ENCODE peak calls at places on chromosomes 13 and 19, in six cellular contexts. One of them, this sample, is unnamed. For H3K36me3 and H3K27me3, the result is how much of the 10 kb centered on the place peaks cover.

GRCh38 chr13:30577381-30577780 is 40.3 kb upstream of the USPL1 start:
- DNase-seq in HCT116: peak
- DNase-seq in breast epithelium: no peak
- DNase-seq in endothelial cell of umbilical vein: no peak
- DNase-seq in pancreas: no peak
- DNase-seq in upper lobe of right lung: no peak
- DNase-seq in this sample: no peak

GRCh38 chr13:40779796-40780285 is 8.9 kb upstream of the MRPS31 start:
- DNase-seq in HCT116: no peak
- DNase-seq in breast epithelium: no peak
- DNase-seq in endothelial cell of umbilical vein: no peak
- DNase-seq in pancreas: no peak
- DNase-seq in upper lobe of right lung: no peak
- DNase-seq in this sample: no peak

GRCh38 chr19:55247621-55248099 is 11.2 kb downstream of the PPP6R1 start:
- DNase-seq in HCT116: no peak
- DNase-seq in breast epithelium: peak
- DNase-seq in endothelial cell of umbilical vein: no peak
- DNase-seq in pancreas: no peak
- DNase-seq in upper lobe of right lung: peak
- DNase-seq in this sample: no peak

GRCh38 chr13:98439136-98439828 is 137.6 kb downstream of the STK24 start:
- DNase-seq in HCT116: no peak
- DNase-seq in breast epithelium: no peak
- DNase-seq in endothelial cell of umbilical vein: no peak
- DNase-seq in pancreas: no peak
- DNase-seq in upper lobe of right lung: no peak
- DNase-seq in this sample: no peak

GRCh38 chr19:55453861-55454260 is 7.6 kb downstream of the ISOC2 start:
- DNase-seq in HCT116: no peak
- DNase-seq in breast epithelium: no peak
- DNase-seq in endothelial cell of umbilical vein: no peak
- DNase-seq in pancreas: no peak
- DNase-seq in upper lobe of right lung: no peak
- DNase-seq in this sample: no peak

GRCh38 chr19:56423985-56424353 is 19.8 kb downstream of the ZNF583 start:
- DNase-seq in HCT116: no peak
- DNase-seq in breast epithelium: no peak
- DNase-seq in endothelial cell of umbilical vein: no peak
- DNase-seq in pancreas: no peak
- DNase-seq in upper lobe of right lung: no peak
- DNase-seq in this sample: no peak

GRCh38 chr13:26771796-26772195 is 11.2 kb upstream of the GPR12 start:
- DNase-seq in HCT116: no peak
- DNase-seq in breast epithelium: no peak
- DNase-seq in endothelial cell of umbilical vein: no peak
- DNase-seq in pancreas: no peak
- DNase-seq in upper lobe of right lung: no peak
- DNase-seq in this sample: no peak

GRCh38 chr19:16903347-16903746 is 14.5 kb downstream of the F2RL3 start:
- DNase-seq in HCT116: no peak
- DNase-seq in breast epithelium: no peak
- DNase-seq in endothelial cell of umbilical vein: no peak
- DNase-seq in pancreas: no peak
- DNase-seq in upper lobe of right lung: no peak
- DNase-seq in this sample: no peak

GRCh38 chr19:14059652-14060155 is 2.2 kb downstream of the PALM3 start:
- DNase-seq in HCT116: no peak
- DNase-seq in breast epithelium: no peak
- DNase-seq in endothelial cell of umbilical vein: no peak
- DNase-seq in pancreas: no peak
- DNase-seq in upper lobe of right lung: no peak
- DNase-seq in this sample: no peak

GRCh38 chr19:29673451-29674371 is 8.4 kb downstream of the PLEKHF1 start:
- DNase-seq in HCT116: no peak
- DNase-seq in breast epithelium: peak
- DNase-seq in endothelial cell of umbilical vein: no peak
- DNase-seq in pancreas: no peak
- DNase-seq in upper lobe of right lung: peak
- DNase-seq in this sample: no peak

GRCh38 chr19:5988520-5989387 is 10.8 kb upstream of the RANBP3 start:
- DNase-seq in HCT116: no peak
- DNase-seq in breast epithelium: no peak
- DNase-seq in endothelial cell of umbilical vein: no peak
- DNase-seq in pancreas: no peak
- DNase-seq in upper lobe of right lung: no peak
- DNase-seq in this sample: no peak

GRCh38 chr13:75870397-75870801 is 234.3 kb downstream of the LMO7 start:
- DNase-seq in HCT116: no peak
- DNase-seq in breast epithelium: no peak
- DNase-seq in endothelial cell of umbilical vein: peak
- DNase-seq in pancreas: no peak
- DNase-seq in upper lobe of right lung: no peak
- DNase-seq in this sample: no peak

GRCh38 chr13:79741006-79741405 is 260.1 kb downstream of the NDFIP2 start:
- DNase-seq in HCT116: no peak
- DNase-seq in breast epithelium: no peak
- DNase-seq in endothelial cell of umbilical vein: no peak
- DNase-seq in pancreas: no peak
- DNase-seq in upper lobe of right lung: no peak
- DNase-seq in this sample: no peak

GRCh38 chr19:33282036-33282686 is 20.2 kb downstream of the CEBPA start:
- DNase-seq in HCT116: no peak
- DNase-seq in breast epithelium: no peak
- DNase-seq in endothelial cell of umbilical vein: no peak
- DNase-seq in pancreas: peak
- DNase-seq in upper lobe of right lung: no peak
- DNase-seq in this sample: no peak

DNA sequence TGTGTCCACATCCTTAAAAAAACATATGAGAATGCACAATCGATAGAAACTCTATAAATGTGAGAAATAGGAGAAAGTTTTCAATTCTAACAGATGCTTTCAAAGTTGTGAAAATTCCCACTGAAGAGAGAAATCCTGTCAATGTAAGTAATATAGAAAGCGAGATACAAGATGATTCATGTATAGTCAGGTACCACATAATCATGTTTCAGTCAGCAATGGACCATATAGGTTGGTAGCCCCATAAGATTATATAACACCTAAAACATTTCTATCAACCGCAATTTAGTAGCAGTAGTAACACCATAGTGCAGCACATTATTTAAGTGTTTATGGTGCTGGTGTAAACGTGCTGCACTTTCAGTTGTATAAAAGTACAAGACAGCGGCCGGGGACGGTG is 18.5 kb downstream of the ZNF791 start:
- DNase-seq in HCT116: no peak
- DNase-seq in breast epithelium: no peak
- DNase-seq in endothelial cell of umbilical vein: no peak
- DNase-seq in pancreas: no peak
- DNase-seq in upper lobe of right lung: no peak
- DNase-seq in this sample: no peak
- H3K36me3 ChIP-seq in HCT116: under half
- H3K36me3 ChIP-seq in breast epithelium: under half
- H3K36me3 ChIP-seq in endothelial cell of umbilical vein: under half
- H3K36me3 ChIP-seq in pancreas: under half
- H3K36me3 ChIP-seq in upper lobe of right lung: half or more
- H3K36me3 ChIP-seq in this sample: under half

GRCh38 chr19:1551068-1552040 is 16.8 kb downstream of the MEX3D start:
- DNase-seq in HCT116: no peak
- DNase-seq in breast epithelium: no peak
- DNase-seq in endothelial cell of umbilical vein: no peak
- DNase-seq in pancreas: no peak
- DNase-seq in upper lobe of right lung: no peak
- DNase-seq in this sample: no peak

GRCh38 chr19:1554968-1555801 is 12.9 kb downstream of the MEX3D start:
- DNase-seq in HCT116: no peak
- DNase-seq in breast epithelium: no peak
- DNase-seq in endothelial cell of umbilical vein: no peak
- DNase-seq in pancreas: no peak
- DNase-seq in upper lobe of right lung: no peak
- DNase-seq in this sample: no peak

GRCh38 chr19:1553415-1553814 is 14.7 kb downstream of the MEX3D start:
- DNase-seq in HCT116: no peak
- DNase-seq in breast epithelium: no peak
- DNase-seq in endothelial cell of umbilical vein: no peak
- DNase-seq in pancreas: no peak
- DNase-seq in upper lobe of right lung: no peak
- DNase-seq in this sample: no peak

GRCh38 chr19:1549332-1549945 is 18.7 kb downstream of the MEX3D start:
- DNase-seq in HCT116: no peak
- DNase-seq in breast epithelium: no peak
- DNase-seq in endothelial cell of umbilical vein: no peak
- DNase-seq in pancreas: no peak
- DNase-seq in upper lobe of right lung: no peak
- DNase-seq in this sample: no peak
- H3K27me3 ChIP-seq in HCT116: under half
- H3K27me3 ChIP-seq in breast epithelium: under half
- H3K27me3 ChIP-seq in endothelial cell of umbilical vein: under half
- H3K27me3 ChIP-seq in pancreas: under half
- H3K27me3 ChIP-seq in upper lobe of right lung: under half
- H3K27me3 ChIP-seq in this sample: under half

DNA sequence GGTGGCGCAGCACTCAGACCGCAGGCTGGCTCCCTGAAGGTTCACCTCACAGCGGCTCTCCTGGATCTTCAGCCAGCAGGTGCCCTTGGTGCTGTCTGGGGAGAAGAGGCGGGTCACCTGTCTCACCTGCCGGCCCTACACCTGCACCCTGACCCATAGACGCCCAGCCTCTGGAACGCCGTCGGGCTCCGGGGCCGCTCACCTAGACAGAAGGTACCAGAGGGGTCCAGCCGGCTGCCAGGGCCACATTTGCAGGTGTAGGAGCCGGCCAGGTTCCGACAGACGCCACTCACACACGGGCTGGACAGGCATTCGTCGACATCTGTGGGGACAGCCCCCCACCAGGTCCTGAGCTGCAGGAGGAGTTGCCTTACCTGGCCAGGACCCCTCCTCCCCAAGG is 22.9 kb downstream of the FBN3 start:
- DNase-seq in HCT116: no peak
- DNase-seq in breast epithelium: no peak
- DNase-seq in endothelial cell of umbilical vein: no peak
- DNase-seq in pancreas: no peak
- DNase-seq in upper lobe of right lung: no peak
- DNase-seq in this sample: no peak
- H3K36me3 ChIP-seq in HCT116: under half
- H3K36me3 ChIP-seq in breast epithelium: under half
- H3K36me3 ChIP-seq in endothelial cell of umbilical vein: under half
- H3K36me3 ChIP-seq in pancreas: under half
- H3K36me3 ChIP-seq in upper lobe of right lung: under half
- H3K36me3 ChIP-seq in this sample: under half

DNA sequence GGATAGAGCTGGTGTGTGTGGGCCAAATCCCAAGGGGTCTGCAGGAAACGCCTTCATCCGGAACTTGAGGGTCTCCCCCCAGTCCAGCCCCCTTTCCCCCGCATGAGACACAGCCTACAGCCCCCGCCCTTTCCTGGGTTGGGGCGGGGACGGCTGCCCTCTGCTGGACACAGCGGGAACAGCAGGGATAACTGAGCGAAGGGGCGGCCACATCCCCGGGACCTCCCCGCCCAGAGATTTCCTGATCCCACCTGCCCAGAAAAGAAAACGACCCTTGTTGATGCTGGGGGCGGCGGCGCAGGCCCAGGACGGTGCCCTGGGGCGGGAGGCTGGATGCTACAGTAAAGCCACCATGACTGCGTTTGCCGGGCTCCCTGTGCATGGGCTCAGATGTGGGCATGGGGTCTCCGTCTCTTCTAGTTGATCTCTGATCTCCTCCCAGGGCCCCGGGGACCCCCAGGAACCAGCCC is 14.2 kb downstream of the ONECUT3 start:
- DNase-seq in HCT116: no peak
- DNase-seq in breast epithelium: no peak
- DNase-seq in endothelial cell of umbilical vein: peak
- DNase-seq in pancreas: peak
- DNase-seq in upper lobe of right lung: no peak
- DNase-seq in this sample: no peak
- H3K27me3 ChIP-seq in HCT116: under half
- H3K27me3 ChIP-seq in breast epithelium: half or more
- H3K27me3 ChIP-seq in endothelial cell of umbilical vein: under half
- H3K27me3 ChIP-seq in pancreas: under half
- H3K27me3 ChIP-seq in upper lobe of right lung: half or more
- H3K27me3 ChIP-seq in this sample: half or more

GRCh38 chr19:990119-990571 is 6.0 kb downstream of the WDR18 start:
- DNase-seq in HCT116: no peak
- DNase-seq in breast epithelium: no peak
- DNase-seq in endothelial cell of umbilical vein: no peak
- DNase-seq in pancreas: peak
- DNase-seq in upper lobe of right lung: no peak
- DNase-seq in this sample: no peak

GRCh38 chr19:989381-990081 is 5.4 kb downstream of the WDR18 start:
- DNase-seq in HCT116: no peak
- DNase-seq in breast epithelium: no peak
- DNase-seq in endothelial cell of umbilical vein: no peak
- DNase-seq in pancreas: peak
- DNase-seq in upper lobe of right lung: no peak
- DNase-seq in this sample: no peak

GRCh38 chr19:988081-988480 is 3.9 kb downstream of the WDR18 start:
- DNase-seq in HCT116: no peak
- DNase-seq in breast epithelium: no peak
- DNase-seq in endothelial cell of umbilical vein: no peak
- DNase-seq in pancreas: no peak
- DNase-seq in upper lobe of right lung: no peak
- DNase-seq in this sample: no peak

GRCh38 chr19:990746-991145 is 6.6 kb downstream of the WDR18 start:
- DNase-seq in HCT116: no peak
- DNase-seq in breast epithelium: no peak
- DNase-seq in endothelial cell of umbilical vein: no peak
- DNase-seq in pancreas: peak
- DNase-seq in upper lobe of right lung: no peak
- DNase-seq in this sample: no peak

DNA sequence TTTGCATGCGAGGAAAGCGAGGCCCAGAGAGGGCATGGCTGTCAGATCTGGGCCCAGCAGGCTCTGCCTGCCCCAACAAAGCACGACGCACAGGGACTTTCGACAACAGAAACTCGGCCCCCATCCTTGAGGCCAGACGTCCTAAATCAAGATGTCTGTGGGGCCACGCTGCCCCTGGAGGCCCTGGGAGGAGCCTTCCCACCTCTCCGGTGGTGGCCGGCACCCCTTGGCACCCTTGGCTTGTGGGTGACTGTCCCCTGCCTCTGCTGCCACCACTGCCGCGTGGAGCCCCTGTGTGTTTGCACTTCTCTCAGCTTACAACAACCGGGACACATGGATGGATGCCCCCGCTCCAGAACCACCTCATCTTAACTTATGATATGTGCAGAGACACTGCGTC is 4.4 kb downstream of the WDR18 start:
- DNase-seq in HCT116: no peak
- DNase-seq in breast epithelium: no peak
- DNase-seq in endothelial cell of umbilical vein: no peak
- DNase-seq in pancreas: no peak
- DNase-seq in upper lobe of right lung: no peak
- DNase-seq in this sample: no peak
- H3K36me3 ChIP-seq in HCT116: under half
- H3K36me3 ChIP-seq in breast epithelium: under half
- H3K36me3 ChIP-seq in endothelial cell of umbilical vein: under half
- H3K36me3 ChIP-seq in pancreas: under half
- H3K36me3 ChIP-seq in upper lobe of right lung: under half
- H3K36me3 ChIP-seq in this sample: under half

DNA sequence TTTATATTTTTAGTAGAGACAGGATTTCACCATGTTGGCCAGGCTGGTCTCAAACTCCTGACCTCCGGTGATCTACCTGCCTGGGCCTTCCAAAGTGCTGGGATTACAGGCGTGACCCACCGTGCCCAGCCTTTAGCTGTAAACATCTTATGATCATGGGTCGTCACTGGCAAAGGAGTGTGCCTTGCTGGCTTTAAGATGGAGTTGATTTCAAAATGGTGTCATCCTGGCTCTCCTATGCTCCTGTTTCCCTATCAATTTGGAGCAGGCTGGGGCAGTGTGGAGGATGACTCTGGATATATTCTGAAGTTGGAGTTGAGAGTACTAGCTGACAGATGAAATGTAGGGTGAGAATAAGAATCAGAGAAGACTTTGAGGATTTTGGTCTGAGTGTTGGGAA is 18.4 kb upstream of the ATP8A2 start:
- DNase-seq in HCT116: no peak
- DNase-seq in breast epithelium: no peak
- DNase-seq in endothelial cell of umbilical vein: no peak
- DNase-seq in pancreas: no peak
- DNase-seq in upper lobe of right lung: no peak
- DNase-seq in this sample: no peak
- H3K27me3 ChIP-seq in HCT116: under half
- H3K27me3 ChIP-seq in breast epithelium: under half
- H3K27me3 ChIP-seq in endothelial cell of umbilical vein: under half
- H3K27me3 ChIP-seq in pancreas: under half
- H3K27me3 ChIP-seq in upper lobe of right lung: under half
- H3K27me3 ChIP-seq in this sample: under half

This sample was measured in iPS DF 6.9.